ENCODE peak calls at places on chromosomes 12 and 14, in five cellular contexts. One of them, this sample, is unnamed.

GRCh38 chr14:50095895-50096294 is 20.5 kb downstream of the VCPKMT start:
- DNase-seq in GM12892: no peak
- DNase-seq in SK-N-SH: no peak
- DNase-seq in H1: no peak
- DNase-seq in GM12878: no peak
- DNase-seq in this sample: no peak

GRCh38 chr12:119942386-119942785 is 46.6 kb upstream of the BICDL1 start:
- DNase-seq in GM12892: no peak
- DNase-seq in SK-N-SH: no peak
- DNase-seq in H1: no peak
- DNase-seq in GM12878: no peak
- DNase-seq in this sample: no peak

GRCh38 chr14:95527392-95528002 is 7.4 kb upstream of the GLRX5 start:
- DNase-seq in GM12892: no peak
- DNase-seq in SK-N-SH: peak; percentile 59
- DNase-seq in H1: no peak
- DNase-seq in GM12878: no peak
- DNase-seq in this sample: no peak

GRCh38 chr12:29754235-29755189 is 29.2 kb downstream of the TMTC1 start:
- DNase-seq in GM12892: no peak
- DNase-seq in SK-N-SH: no peak
- DNase-seq in H1: no peak
- DNase-seq in GM12878: no peak
- DNase-seq in this sample: no peak

GRCh38 chr12:110689002-110689600 is at the start of gene HVCN1:
- DNase-seq in GM12892: peak; percentile 73
- DNase-seq in SK-N-SH: peak; percentile 77
- DNase-seq in H1: no peak
- DNase-seq in GM12878: no peak
- DNase-seq in this sample: peak; percentile 71

GRCh38 chr14:68285421-68286179 is 466.0 kb downstream of the RAD51B start:
- DNase-seq in GM12892: no peak
- DNase-seq in SK-N-SH: no peak
- DNase-seq in H1: no peak
- DNase-seq in GM12878: peak; percentile 91
- DNase-seq in this sample: no peak

GRCh38 chr12:42144174-42144423 is 575 bp downstream of the GXYLT1 start:
- DNase-seq in GM12892: peak; percentile 23
- DNase-seq in SK-N-SH: no peak
- DNase-seq in H1: no peak
- DNase-seq in GM12878: no peak
- DNase-seq in this sample: no peak

GRCh38 chr14:54420478-54421116 is 20.6 kb downstream of the CNIH1 start:
- DNase-seq in GM12892: no peak
- DNase-seq in SK-N-SH: peak; percentile 41
- DNase-seq in H1: peak; percentile 17
- DNase-seq in GM12878: no peak
- DNase-seq in this sample: no peak

DNA sequence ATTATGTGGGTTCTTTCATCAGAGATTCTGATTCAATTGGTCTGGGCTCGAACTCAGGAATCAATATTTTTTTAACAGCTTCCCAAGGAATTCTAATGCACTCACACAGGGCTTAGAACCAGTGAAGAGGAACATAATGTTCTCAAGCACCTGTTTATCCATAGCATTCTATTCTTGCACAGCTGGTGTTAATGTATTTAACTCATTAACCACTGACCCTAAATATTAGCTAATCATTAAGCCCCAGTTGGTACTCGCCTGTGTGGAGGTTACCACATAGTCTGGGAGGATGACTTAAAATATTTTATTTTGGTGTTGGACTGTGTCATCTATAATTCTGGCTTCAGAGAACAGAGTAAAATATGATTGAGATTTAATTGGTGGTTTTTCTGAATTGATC is 45.3 kb downstream of the LRP6 start:
- DNase-seq in GM12892: no peak
- DNase-seq in SK-N-SH: no peak
- DNase-seq in H1: no peak
- DNase-seq in GM12878: peak; percentile 19
- DNase-seq in this sample: no peak
- TF ChIP-seq POLR2AphosphoS5 in GM12892: no peak
- TF ChIP-seq POLR2AphosphoS5 in SK-N-SH: no peak
- TF ChIP-seq POLR2AphosphoS5 in H1: no peak
- TF ChIP-seq POLR2AphosphoS5 in GM12878: no peak
- TF ChIP-seq POLR2AphosphoS5 in this sample: no peak

DNA sequence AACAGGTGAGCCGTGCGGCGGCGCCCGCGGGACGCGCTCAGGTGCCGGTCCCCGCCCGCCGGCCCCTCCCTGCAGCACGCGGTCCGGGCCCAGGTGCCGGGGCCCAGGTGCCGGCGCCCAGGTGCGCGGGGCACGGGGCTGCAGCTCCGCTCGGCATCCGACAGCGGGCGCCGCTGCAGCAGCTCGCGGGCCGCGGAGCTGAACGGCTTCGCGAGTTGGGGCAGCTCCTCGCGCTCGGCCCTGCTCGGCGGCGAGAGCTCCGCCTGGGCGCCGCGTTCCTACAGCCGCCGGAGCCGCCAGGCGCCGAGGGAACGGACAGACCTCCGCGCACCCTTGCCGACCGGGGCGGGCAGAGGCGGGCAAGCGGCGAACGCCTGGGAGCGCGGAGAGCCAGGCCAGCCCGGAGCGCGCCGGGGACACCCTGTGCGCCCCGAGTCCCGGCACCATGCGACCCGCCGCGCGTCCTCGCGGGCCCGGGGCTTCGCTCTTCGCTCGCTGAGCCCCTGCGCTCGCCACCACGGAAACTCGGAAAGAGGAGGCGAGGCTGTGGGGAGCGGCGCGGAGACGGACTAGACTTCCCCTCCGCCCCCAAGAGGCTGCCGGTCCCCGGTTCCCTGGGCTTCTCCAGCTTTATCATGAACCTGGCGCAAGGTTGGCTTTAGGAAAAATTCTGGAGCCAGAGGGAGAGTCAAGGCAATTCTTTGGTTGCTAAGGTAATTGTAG is at the start of gene RGS6:
- DNase-seq in GM12892: peak; percentile 52
- DNase-seq in SK-N-SH: peak; percentile 52
- DNase-seq in H1: peak; percentile 72
- DNase-seq in GM12878: no peak
- DNase-seq in this sample: peak; percentile 53
- TF ChIP-seq TAF1 in GM12892: no peak
- TF ChIP-seq TAF1 in SK-N-SH: no peak
- TF ChIP-seq TAF1 in H1: peak; percentile 22
- TF ChIP-seq TAF1 in GM12878: no peak
- TF ChIP-seq TAF1 in this sample: no peak

GRCh38 chr12:32131666-32132065 is 25.0 kb downstream of the BICD1 start:
- DNase-seq in GM12892: no peak
- DNase-seq in SK-N-SH: no peak
- DNase-seq in H1: no peak
- DNase-seq in GM12878: no peak
- DNase-seq in this sample: no peak
- TF ChIP-seq POLR2AphosphoS5 in GM12892: no peak
- TF ChIP-seq POLR2AphosphoS5 in SK-N-SH: no peak
- TF ChIP-seq POLR2AphosphoS5 in H1: no peak
- TF ChIP-seq POLR2AphosphoS5 in GM12878: no peak
- TF ChIP-seq POLR2AphosphoS5 in this sample: no peak

GRCh38 chr14:64005822-64006221 is 153.0 kb downstream of the SYNE2 start:
- DNase-seq in GM12892: no peak
- DNase-seq in SK-N-SH: no peak
- DNase-seq in H1: no peak
- DNase-seq in GM12878: no peak
- DNase-seq in this sample: peak; percentile 5
- TF ChIP-seq TAF1 in GM12892: no peak
- TF ChIP-seq TAF1 in SK-N-SH: no peak
- TF ChIP-seq TAF1 in H1: no peak
- TF ChIP-seq TAF1 in GM12878: no peak
- TF ChIP-seq TAF1 in this sample: no peak

DNA sequence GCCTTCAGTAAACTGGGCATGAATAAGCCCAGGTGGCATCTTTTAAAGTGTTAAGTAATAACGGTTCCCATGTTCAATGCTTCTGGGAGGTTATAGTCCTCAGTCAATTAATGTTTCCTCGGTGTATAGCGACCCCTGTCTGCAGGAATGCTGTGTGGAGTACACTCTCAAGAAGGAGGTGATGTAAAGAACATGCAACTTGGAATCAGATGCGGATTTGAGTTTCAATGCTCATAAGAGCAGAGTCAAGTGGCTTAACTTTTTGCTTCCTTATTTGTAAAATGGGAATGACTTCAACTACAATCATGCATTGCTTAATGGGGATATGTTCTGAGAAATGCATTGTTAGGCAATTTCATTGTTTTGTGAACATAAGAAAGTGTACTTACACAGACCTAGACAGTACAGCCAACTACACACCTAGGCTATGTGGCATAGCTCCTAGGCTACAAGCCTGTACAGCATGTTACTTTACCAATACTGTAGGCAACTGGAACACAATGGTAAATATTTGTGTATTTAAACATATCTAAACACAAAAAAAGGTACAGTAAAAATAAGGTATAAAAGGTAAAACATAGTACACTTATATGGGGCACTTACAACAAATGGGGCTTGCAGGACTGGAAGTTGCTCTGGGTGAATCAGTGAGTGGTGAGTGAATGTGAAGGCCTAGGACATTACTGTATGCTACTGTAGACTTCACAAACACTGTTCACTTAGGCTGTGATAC is 6.7 kb upstream of the MRPS35 start:
- DNase-seq in GM12892: no peak
- DNase-seq in SK-N-SH: peak; percentile 59
- DNase-seq in H1: peak; percentile 19
- DNase-seq in GM12878: peak; percentile 43
- DNase-seq in this sample: peak; percentile 30
- TF ChIP-seq POLR2AphosphoS5 in GM12892: no peak
- TF ChIP-seq POLR2AphosphoS5 in SK-N-SH: no peak
- TF ChIP-seq POLR2AphosphoS5 in H1: no peak
- TF ChIP-seq POLR2AphosphoS5 in GM12878: no peak
- TF ChIP-seq POLR2AphosphoS5 in this sample: no peak

GRCh38 chr12:182381-182883 is 31.5 kb downstream of the SLC6A12 start:
- DNase-seq in GM12892: no peak
- DNase-seq in SK-N-SH: no peak
- DNase-seq in H1: no peak
- DNase-seq in GM12878: no peak
- DNase-seq in this sample: no peak
- TF ChIP-seq TAF1 in GM12892: no peak
- TF ChIP-seq TAF1 in SK-N-SH: no peak
- TF ChIP-seq TAF1 in H1: no peak
- TF ChIP-seq TAF1 in GM12878: no peak
- TF ChIP-seq TAF1 in this sample: no peak

This sample was measured in GM12891.